ENCODE peak calls at places on chromosome 20, in five cellular contexts. H is NCI-H2171 treated with DMSO at 0.1 percent for 48 hours; Q is NCI-H1092 treated with DMSO at 0.1 percent for 48 hours; D is T-helper 1 cell; N is stimulated activated CD8-positive, alpha-beta memory T cell treated with anti-CD3 and anti-CD28 coated beads, Interleukin-7, amount 100 ng/mL, for 4 hours. Z is an unnamed sample.
A peak's percentile ranks its signal among the peaks of the same experiment; 100 is the strongest.

GRCh38 chr20:39429716-39430115 is 467.6 kb downstream of the DHX35 start:
- DNase-seq in H (no peak), Q (peak; percentile 21), D (no peak), N (no peak), Z (no peak)

GRCh38 chr20:10609276-10609675 is 64.5 kb downstream of the JAG1 start:
- DNase-seq in H (no peak), Q (no peak), D (no peak), N (no peak), Z (no peak)

GRCh38 chr20:19966840-19967239 is 50.3 kb upstream of the NAA20 start:
- DNase-seq in H (no peak), Q (no peak), D (no peak), N (no peak), Z (no peak)

GRCh38 chr20:50406610-50407136 is 103.5 kb upstream of the PTPN1 start:
- DNase-seq in H (no peak), Q (no peak), D (no peak), N (no peak), Z (no peak)

GRCh38 chr20:31489152-31489551 is 14.1 kb downstream of the REM1 start:
- DNase-seq in H (no peak), Q (no peak), D (no peak), N (no peak), Z (no peak)

GRCh38 chr20:48623176-48623905 is 204.5 kb downstream of the PREX1 start:
- DNase-seq in H (no peak), Q (no peak), D (no peak), N (no peak), Z (no peak)

GRCh38 chr20:63698739-63699465 is 2.5 kb downstream of the TNFRSF6B start:
- DNase-seq in H (no peak), Q (no peak), D (no peak), N (peak; percentile 29), Z (no peak)

GRCh38 chr20:63089051-63089907 is 82.5 kb upstream of the BHLHE23 start:
- DNase-seq in H (peak; percentile 72), Q (no peak), D (no peak), N (no peak), Z (no peak)

GRCh38 chr20:36147707-36148106 is 6.8 kb upstream of the EPB41L1 start:
- DNase-seq in H (peak; percentile 85), Q (no peak), D (no peak), N (no peak), Z (no peak)

GRCh38 chr20:32628960-32629530 is 43.9 kb upstream of the NOL4L start:
- DNase-seq in H (peak; percentile 40), Q (no peak), D (no peak), N (no peak), Z (no peak)

GRCh38 chr20:37120497-37120896 is 24.7 kb upstream of the RBL1 start:
- DNase-seq in H (no peak), Q (no peak), D (no peak), N (no peak), Z (no peak)

GRCh38 chr20:2006452-2007381 is 12.9 kb upstream of the PDYN start:
- DNase-seq in H (peak; percentile 28), Q (peak; percentile 33), D (peak; percentile 12), N (no peak), Z (no peak)

GRCh38 chr20:31717478-31717946 is 5.2 kb downstream of the BCL2L1 start:
- DNase-seq in H (no peak), Q (no peak), D (no peak), N (no peak), Z (peak; percentile 60)

GRCh38 chr20:47956261-47956995 is 171.1 kb upstream of the SULF2 start:
- DNase-seq in H (no peak), Q (no peak), D (no peak), N (no peak), Z (no peak)

GRCh38 chr20:5451643-5452210 is 135.0 kb upstream of the PROKR2 start:
- DNase-seq in H (no peak), Q (no peak), D (no peak), N (no peak), Z (no peak)

GRCh38 chr20:44104807-44105517 is 82.0 kb downstream of the JPH2 start:
- DNase-seq in H (peak; percentile 88), Q (peak; percentile 20), D (no peak), N (no peak), Z (no peak)

GRCh38 chr20:58702859-58703648 is 10.5 kb downstream of the NPEPL1 start:
- DNase-seq in H (no peak), Q (no peak), D (no peak), N (no peak), Z (no peak)

GRCh38 chr20:11275740-11276139 is 601.9 kb upstream of the JAG1 start:
- DNase-seq in H (no peak), Q (no peak), D (no peak), N (no peak), Z (no peak)

GRCh38 chr20:4088766-4089165 is 73.4 kb upstream of the RNF24 start:
- DNase-seq in H (no peak), Q (no peak), D (no peak), N (no peak), Z (no peak)

GRCh38 chr20:50577175-50578018 is 67.2 kb downstream of the PTPN1 start:
- DNase-seq in H (peak; percentile 36), Q (peak; percentile 75), D (no peak), N (no peak), Z (no peak)

GRCh38 chr20:39269031-39269461 is 306.9 kb downstream of the DHX35 start:
- DNase-seq in H (peak; percentile 26), Q (peak; percentile 37), D (peak; percentile 12), N (no peak), Z (peak; percentile 41)

GRCh38 chr20:61810066-61810708 is 255.5 kb downstream of the TAF4 start:
- DNase-seq in H (no peak), Q (no peak), D (no peak), N (no peak), Z (no peak)

GRCh38 chr20:34072778-34073177 is 39.3 kb downstream of the EIF2S2 start:
- DNase-seq in H (no peak), Q (no peak), D (no peak), N (no peak), Z (no peak)

GRCh38 chr20:63052571-63053429 is 46.0 kb upstream of the BHLHE23 start:
- DNase-seq in H (no peak), Q (no peak), D (no peak), N (no peak), Z (no peak)

GRCh38 chr20:15033269-15033668 is 695.9 kb upstream of the FLRT3 start:
- DNase-seq in H (no peak), Q (no peak), D (no peak), N (no peak), Z (no peak)

GRCh38 chr20:5078399-5078958 is 41.3 kb downstream of the PCNA start:
- DNase-seq in H (no peak), Q (no peak), D (peak; percentile 54), N (peak; percentile 63), Z (peak; percentile 80)

GRCh38 chr20:20391115-20391514 is 23.2 kb downstream of the INSM1 start:
- DNase-seq in H (no peak), Q (no peak), D (no peak), N (no peak), Z (no peak)

GRCh38 chr20:50510706-50511401 is 671 bp downstream of the PTPN1 start:
- DNase-seq in H (no peak), Q (peak; percentile 19), D (peak; percentile 16), N (peak; percentile 5), Z (no peak)

GRCh38 chr20:38764563-38765355 is 16.5 kb downstream of the ACTR5 start:
- DNase-seq in H (no peak), Q (no peak), D (no peak), N (peak; percentile 43), Z (no peak)